ENCODE peak calls at places on chromosome 19, in ten cellular contexts. M, B, I, R, X, W, P, K, C and V are unnamed samples.

GRCh38 chr19:11587302-11587972 is 9.8 kb upstream of the ZNF627 start:
- DNase-seq in M (peak; percentile 74), B (peak; percentile 38), I (peak; percentile 63), R (peak; percentile 86), X (peak; percentile 89), W (peak; percentile 66), P (peak; percentile 56), K (peak; percentile 65), C (peak; percentile 68), V (peak; percentile 83)

GRCh38 chr19:14091086-14091884 is 734 bp upstream of the SAMD1 start:
- DNase-seq in M (no peak), B (peak; percentile 67), I (peak; percentile 41), R (peak; percentile 93), X (peak; percentile 74), W (peak; percentile 51), P (peak; percentile 78), K (no peak), C (no peak), V (peak; percentile 80)

GRCh38 chr19:32307591-32307990 is 37.8 kb upstream of the ZNF507 start:
- DNase-seq in M (no peak), B (no peak), I (no peak), R (no peak), X (no peak), W (no peak), P (no peak), K (no peak), C (no peak), V (no peak)

GRCh38 chr19:40539070-40539469 is 37.6 kb upstream of the SHKBP1 start:
- DNase-seq in M (no peak), B (no peak), I (no peak), R (no peak), X (peak; percentile 20), W (no peak), P (no peak), K (no peak), C (no peak), V (no peak)

GRCh38 chr19:53055117-53055516 is 10.6 kb downstream of the ERVV-2 start:
- DNase-seq in M (no peak), B (no peak), I (no peak), R (no peak), X (no peak), W (peak; percentile 19), P (no peak), K (no peak), C (no peak), V (no peak)

GRCh38 chr19:41792513-41793413 is 3.6 kb upstream of the CEACAM3 start:
- DNase-seq in M (peak; percentile 28), B (peak; percentile 70), I (peak; percentile 27), R (no peak), X (peak; percentile 69), W (peak; percentile 68), P (peak; percentile 46), K (peak; percentile 40), C (peak; percentile 15), V (no peak)

GRCh38 chr19:32230441-32230840 is 115.0 kb upstream of the ZNF507 start:
- DNase-seq in M (no peak), B (no peak), I (no peak), R (no peak), X (no peak), W (no peak), P (no peak), K (no peak), C (no peak), V (no peak)

GRCh38 chr19:56066152-56067023 is 54.7 kb downstream of the ZNF787 start:
- DNase-seq in M (peak; percentile 71), B (peak; percentile 16), I (peak; percentile 37), R (no peak), X (peak; percentile 61), W (peak; percentile 65), P (peak; percentile 78), K (peak; percentile 62), C (peak; percentile 51), V (peak; percentile 63)

GRCh38 chr19:9126900-9127405 is at the start of gene OR7G3:
- DNase-seq in M (no peak), B (no peak), I (no peak), R (no peak), X (no peak), W (no peak), P (no peak), K (no peak), C (no peak), V (no peak)

GRCh38 chr19:4590559-4590958 is 31.1 kb upstream of the SEMA6B start:
- DNase-seq in M (no peak), B (no peak), I (no peak), R (no peak), X (no peak), W (no peak), P (no peak), K (no peak), C (no peak), V (no peak)

GRCh38 chr19:4580961-4581380 is 21.5 kb upstream of the SEMA6B start:
- DNase-seq in M (no peak), B (no peak), I (no peak), R (no peak), X (no peak), W (no peak), P (no peak), K (no peak), C (no peak), V (no peak)

GRCh38 chr19:1384085-1384462 is 367 bp downstream of the NDUFS7 start:
- DNase-seq in M (no peak), B (no peak), I (no peak), R (no peak), X (peak; percentile 17), W (no peak), P (no peak), K (no peak), C (no peak), V (no peak)

GRCh38 chr19:39335168-39335567 is 675 bp downstream of the GMFG start:
- DNase-seq in M (no peak), B (no peak), I (peak; percentile 15), R (no peak), X (no peak), W (no peak), P (no peak), K (no peak), C (no peak), V (no peak)

GRCh38 chr19:40610396-40611064 is 9.4 kb downstream of the LTBP4 start:
- DNase-seq in M (peak; percentile 72), B (no peak), I (peak; percentile 57), R (peak; percentile 88), X (peak; percentile 63), W (peak; percentile 67), P (no peak), K (peak; percentile 76), C (peak; percentile 57), V (no peak)

GRCh38 chr19:49613374-49613773 is 22.4 kb downstream of the PRR12 start:
- DNase-seq in M (no peak), B (no peak), I (no peak), R (no peak), X (peak; percentile 56), W (no peak), P (no peak), K (no peak), C (no peak), V (no peak)

GRCh38 chr19:38266070-38266469 is 1.7 kb downstream of the SPINT2 start:
- DNase-seq in M (no peak), B (no peak), I (no peak), R (no peak), X (no peak), W (peak; percentile 39), P (no peak), K (no peak), C (no peak), V (no peak)

GRCh38 chr19:38264486-38265212 is at the start of gene SPINT2:
- DNase-seq in M (no peak), B (no peak), I (no peak), R (no peak), X (peak; percentile 26), W (no peak), P (peak; percentile 65), K (no peak), C (no peak), V (no peak)

GRCh38 chr19:38265213-38265861 is 964 bp downstream of the SPINT2 start:
- DNase-seq in M (no peak), B (peak; percentile 33), I (no peak), R (no peak), X (no peak), W (peak; percentile 68), P (no peak), K (no peak), C (no peak), V (no peak)

GRCh38 chr19:38262585-38263268 is 1.6 kb upstream of the SPINT2 start:
- DNase-seq in M (no peak), B (no peak), I (no peak), R (no peak), X (no peak), W (no peak), P (no peak), K (no peak), C (no peak), V (no peak)

GRCh38 chr19:38263696-38264485 is 482 bp upstream of the SPINT2 start:
- DNase-seq in M (no peak), B (peak; percentile 69), I (peak; percentile 69), R (no peak), X (peak; percentile 64), W (peak; percentile 97), P (no peak), K (peak; percentile 45), C (peak; percentile 39), V (no peak)
- H3K27ac ChIP-seq in M (no peak overlapping the region), B (no peak overlapping the region), I (peak overlapping the region; percentile 29), R (peak overlapping the region; percentile 81), X (no peak overlapping the region), W (no peak overlapping the region), P (no peak overlapping the region), K (peak overlapping the region; percentile 62), C (no peak overlapping the region), V (peak overlapping the region; percentile 61)

GRCh38 chr19:17625980-17626379 is 62.2 kb downstream of the UNC13A start:
- DNase-seq in M (no peak), B (no peak), I (no peak), R (no peak), X (no peak), W (no peak), P (no peak), K (no peak), C (no peak), V (no peak)
- H3K27ac ChIP-seq in M (no peak overlapping the region), B (no peak overlapping the region), I (no peak overlapping the region), R (no peak overlapping the region), X (no peak overlapping the region), W (no peak overlapping the region), P (no peak overlapping the region), K (no peak overlapping the region), C (no peak overlapping the region), V (no peak overlapping the region)

GRCh38 chr19:33383722-33384292 is 10.3 kb downstream of the CEBPG start:
- DNase-seq in M (no peak), B (no peak), I (no peak), R (no peak), X (no peak), W (no peak), P (no peak), K (no peak), C (no peak), V (no peak)
- H3K27ac ChIP-seq in M (no peak overlapping the region), B (no peak overlapping the region), I (no peak overlapping the region), R (no peak overlapping the region), X (no peak overlapping the region), W (no peak overlapping the region), P (no peak overlapping the region), K (no peak overlapping the region), C (no peak overlapping the region), V (no peak overlapping the region)

DNA sequence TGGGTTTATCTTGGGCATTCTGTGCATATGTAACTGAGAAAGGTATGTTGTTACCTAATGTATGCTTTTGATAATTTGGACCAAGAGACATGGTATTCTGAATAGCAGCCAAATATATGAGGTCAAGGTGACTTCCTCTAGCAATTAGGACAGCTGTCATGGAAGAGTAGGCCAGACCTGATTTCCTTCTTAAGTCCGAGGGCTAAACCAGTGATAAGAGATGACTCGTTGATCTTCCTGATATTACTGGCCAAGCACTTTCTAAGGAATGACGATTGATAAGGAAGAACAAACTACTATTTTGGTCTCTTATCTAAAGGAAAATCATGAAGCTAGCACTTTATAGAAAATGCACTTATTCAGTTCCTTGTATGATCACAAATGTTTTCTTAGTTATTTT is 42.7 kb downstream of the ARHGAP35 start:
- DNase-seq in M (no peak), B (no peak), I (no peak), R (no peak), X (no peak), W (no peak), P (no peak), K (no peak), C (no peak), V (no peak)
- H3K27ac ChIP-seq in M (peak overlapping the region; percentile 60), B (no peak overlapping the region), I (no peak overlapping the region), R (no peak overlapping the region), X (peak overlapping the region; percentile 96), W (peak overlapping the region; percentile 51), P (no peak overlapping the region), K (peak overlapping the region; percentile 31), C (no peak overlapping the region), V (peak overlapping the region; percentile 67)